ENCODE peak calls at places on chromosomes 1 and 21, in four cellular contexts. N is GM12878, Y is HepG2, U is K562. M is an unnamed sample. For H3K9me3, the result is how much of the 10 kb centered on the place peaks cover.

GRCh38 chr1:15749399-15750291 is 7.3 kb downstream of the TMEM82 start:
- DNase-seq in U (no peak), N (no peak), Y (no peak), M (no peak)

GRCh38 chr1:36084502-36085115 is 715 bp downstream of the TEKT2 start:
- DNase-seq in Y (no peak), U (no peak), N (no peak), M (no peak)

GRCh38 chr1:63624911-63625310 is 31.7 kb downstream of the PGM1 start:
- DNase-seq in Y (no peak), U (no peak), N (no peak), M (no peak)

GRCh38 chr1:177897601-177898376 is 72.1 kb downstream of the SEC16B start:
- DNase-seq in N (no peak), Y (no peak), U (no peak), M (no peak)

GRCh38 chr1:35463232-35463631 is 94.0 kb downstream of the KIAA0319L start:
- DNase-seq in N (no peak), U (no peak), Y (no peak), M (no peak)

GRCh38 chr1:120954736-120955135 is 65.2 kb downstream of the PPIAL4A start:
- DNase-seq in Y (no peak), U (no peak), N (no peak), M (no peak)

GRCh38 chr1:92910081-92910480 is 51.2 kb downstream of the DIPK1A start:
- DNase-seq in N (no peak), U (no peak), Y (no peak), M (no peak)

GRCh38 chr1:33322109-33322508 is 1.2 kb upstream of the A3GALT2 start:
- DNase-seq in Y (no peak), N (no peak), U (no peak), M (no peak)

GRCh38 chr1:44347280-44347679 is 7.8 kb downstream of the ERI3 start:
- DNase-seq in U (no peak), N (no peak), Y (no peak), M (no peak)

GRCh38 chr1:2316451-2316940 is 74.9 kb downstream of the MORN1 start:
- DNase-seq in Y (no peak), N (no peak), U (no peak), M (no peak)

GRCh38 chr1:31183126-31183525 is 56.6 kb downstream of the NKAIN1 start:
- DNase-seq in U (no peak), Y (no peak), N (no peak), M (no peak)

GRCh38 chr1:220908757-220909156 is 29.5 kb downstream of the HLX start:
- DNase-seq in N (no peak), Y (no peak), U (no peak), M (no peak)

GRCh38 chr1:57858740-57859139 is 434.9 kb upstream of the DAB1 start:
- DNase-seq in N (no peak), U (no peak), Y (no peak), M (no peak)

GRCh38 chr1:209924386-209924785 is 13.6 kb upstream of the SYT14 start:
- DNase-seq in N (no peak), Y (no peak), U (no peak), M (no peak)

GRCh38 chr1:178262101-178262500 is 168.2 kb downstream of the RASAL2 start:
- DNase-seq in Y (peak), N (no peak), U (no peak), M (no peak)

GRCh38 chr21:35206141-35207125 is 157.3 kb upstream of the RUNX1 start:
- DNase-seq in U (peak), Y (no peak), N (no peak), M (no peak)

GRCh38 chr1:21963477-21964217 is 13.2 kb upstream of the CELA3B start:
- DNase-seq in Y (peak), U (peak), N (peak), M (peak)

GRCh38 chr1:202034683-202035462 is 24.5 kb downstream of the ELF3 start:
- DNase-seq in Y (peak), N (peak), U (peak), M (peak)

GRCh38 chr1:22184892-22185612 is 42.2 kb upstream of the WNT4 start:
- DNase-seq in U (no peak), Y (peak), N (no peak), M (peak)

GRCh38 chr1:209565759-209566678 is 17.5 kb upstream of the CAMK1G start:
- DNase-seq in U (peak), N (no peak), Y (peak), M (peak)

GRCh38 chr1:205547932-205548827 is 43.7 kb downstream of the CDK18 start:
- DNase-seq in Y (no peak), N (no peak), U (no peak), M (peak)

GRCh38 chr1:35350872-35351271 is 82.4 kb downstream of the ZMYM4 start:
- DNase-seq in U (no peak), Y (no peak), N (no peak), M (no peak)

GRCh38 chr1:160711528-160712311 is at the start of gene CD48:
- DNase-seq in Y (no peak), N (no peak), U (no peak), M (no peak)

GRCh38 chr1:172745014-172745413 is 86.1 kb downstream of the FASLG start:
- DNase-seq in U (peak), N (peak), Y (peak), M (no peak)

GRCh38 chr21:46188226-46189212 is 4.3 kb upstream of the SPATC1L start:
- DNase-seq in N (no peak), U (peak), Y (peak), M (no peak)

GRCh38 chr1:46188295-46189030 is 9.8 kb downstream of the POMGNT1 start:
- DNase-seq in N (no peak), U (peak), Y (no peak), M (no peak)

GRCh38 chr1:229033480-229033879 is 237.4 kb upstream of the RAB4A start:
- DNase-seq in Y (no peak), U (no peak), N (no peak), M (no peak)

GRCh38 chr1:246219508-246220030 is 287.5 kb downstream of the SMYD3 start:
- DNase-seq in U (no peak), N (no peak), Y (peak), M (no peak)

GRCh38 chr1:38125016-38125415 is 78.4 kb upstream of the POU3F1 start:
- DNase-seq in Y (no peak), N (no peak), U (no peak), M (no peak)

GRCh38 chr1:234963904-234964702 is 164.5 kb downstream of the TOMM20 start:
- DNase-seq in Y (peak), N (no peak), U (no peak), M (no peak)

GRCh38 chr1:2795926-2796325 is 5.6 kb downstream of the TTC34 start:
- DNase-seq in Y (no peak), U (no peak), N (no peak), M (no peak)

GRCh38 chr1:60268451-60268850 is 194.9 kb upstream of the C1orf87 start:
- DNase-seq in N (no peak), Y (no peak), U (no peak), M (no peak)

GRCh38 chr21:37927711-37928110 is 11.5 kb upstream of the KCNJ6 start:
- DNase-seq in N (no peak), U (no peak), Y (no peak), M (no peak)

GRCh38 chr1:33336580-33336979 is 15.7 kb upstream of the A3GALT2 start:
- DNase-seq in Y (no peak), U (no peak), N (no peak), M (no peak)

GRCh38 chr1:155966750-155967149 is 11.6 kb downstream of the ARHGEF2 start:
- DNase-seq in Y (no peak), U (no peak), N (no peak), M (no peak)

GRCh38 chr1:6443339-6444115 is 19.0 kb downstream of the ESPN start:
- DNase-seq in U (no peak), Y (no peak), N (no peak), M (no peak)

GRCh38 chr1:59156526-59157196 is 140.2 kb upstream of the FGGY start:
- DNase-seq in N (no peak), Y (no peak), U (no peak), M (no peak)
- TF ChIP-seq ZNF274 in N (no peak), Y (no peak), U (no peak), M (no peak)

GRCh38 chr1:29551536-29551935 is 315.2 kb downstream of the PTPRU start:
- DNase-seq in Y (no peak), N (no peak), U (no peak), M (no peak)
- H3K9me3 ChIP-seq in Y (under half), N (under half), U (under half), M (under half)

DNA sequence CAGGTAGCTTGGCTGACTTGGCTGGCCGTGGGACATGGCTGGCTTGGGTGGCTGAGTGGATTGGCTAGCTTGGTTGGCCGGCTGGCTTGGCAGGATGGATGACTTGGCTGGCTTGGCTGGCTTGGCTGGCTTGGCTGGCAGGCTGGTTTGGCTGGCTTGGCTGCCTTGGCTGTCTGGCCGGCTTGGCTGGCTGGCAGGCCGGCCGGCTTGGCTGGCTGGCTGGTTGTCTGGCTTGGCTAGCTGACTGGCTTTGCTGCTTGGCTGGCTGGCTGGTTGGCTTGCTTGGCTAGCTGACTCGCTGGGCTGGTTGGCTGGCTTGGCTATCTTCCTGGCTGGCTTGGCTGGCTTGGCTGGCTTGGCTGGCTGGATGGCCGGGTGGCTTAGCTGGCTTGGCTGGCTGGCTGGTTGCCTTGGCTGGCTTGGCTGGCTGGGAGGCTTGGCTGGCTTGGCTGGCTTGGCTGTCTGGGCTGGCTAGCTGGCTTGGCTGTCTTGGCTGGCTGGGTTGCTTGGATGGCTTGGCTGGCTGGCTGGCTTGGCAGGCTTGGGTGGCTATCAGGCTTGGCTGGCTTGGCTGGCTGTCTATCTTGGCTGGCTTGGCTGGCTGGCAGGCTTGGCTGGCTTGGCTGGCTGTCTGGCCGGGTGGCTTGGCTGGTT is 129.7 kb upstream of the FAM72C start:
- DNase-seq in Y (no peak), U (no peak), N (no peak), M (no peak)
- TF ChIP-seq CREB1 in Y (no peak), U (no peak), N (no peak), M (no peak)

GRCh38 chr1:9655127-9655723 is 3.7 kb downstream of the PIK3CD start:
- DNase-seq in U (no peak), N (no peak), Y (no peak), M (no peak)

GRCh38 chr1:9653783-9654517 is 2.4 kb downstream of the PIK3CD start:
- DNase-seq in Y (no peak), N (no peak), U (no peak), M (no peak)

GRCh38 chr1:9651565-9652378 is at the start of gene PIK3CD:
- DNase-seq in N (no peak), Y (no peak), U (peak), M (peak)

GRCh38 chr1:9652379-9653194 is 1.1 kb downstream of the PIK3CD start:
- DNase-seq in Y (no peak), U (peak), N (no peak), M (no peak)

GRCh38 chr1:9653195-9653782 is 1.8 kb downstream of the PIK3CD start:
- DNase-seq in U (no peak), N (no peak), Y (no peak), M (no peak)
- TF ChIP-seq ZNF274 in U (no peak), N (no peak), Y (no peak), M (no peak)

DNA sequence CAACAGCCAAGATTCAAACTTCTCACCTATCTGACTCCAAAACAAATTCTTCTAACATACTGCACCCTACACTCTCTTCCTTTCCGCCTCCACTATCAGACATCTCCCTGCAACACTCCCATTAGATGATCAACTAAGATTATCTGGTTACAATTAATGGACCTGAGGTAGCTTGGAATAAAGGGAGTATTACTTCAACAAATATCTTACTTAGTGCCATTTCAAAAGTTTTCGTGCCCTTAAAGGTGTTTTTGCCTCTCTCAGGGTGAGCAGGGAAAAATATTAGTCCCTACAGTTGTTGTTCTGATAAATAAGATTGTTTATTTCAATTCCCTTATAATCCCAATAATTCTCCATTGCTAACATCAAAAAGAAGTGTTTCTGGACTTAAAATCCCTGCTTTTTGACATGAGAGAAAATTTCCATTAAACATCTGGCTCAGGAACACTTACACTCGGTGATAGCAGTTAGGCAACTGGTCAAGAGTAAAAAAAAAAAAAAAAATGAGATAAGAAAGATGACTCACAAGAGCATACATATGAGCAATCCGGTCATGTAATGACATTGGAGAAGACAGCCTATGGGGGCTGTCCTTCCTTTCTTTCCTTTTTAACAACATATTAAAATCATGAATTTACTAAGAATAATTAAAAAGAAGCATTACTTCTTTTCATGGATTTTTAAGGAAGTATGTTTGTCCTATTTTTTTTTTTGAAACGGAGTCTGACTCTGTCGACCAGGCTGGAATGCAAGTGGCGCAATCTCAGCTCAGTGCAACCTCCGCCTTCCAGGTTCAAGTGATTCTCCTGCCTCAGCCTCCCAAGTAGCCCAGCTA is 7.6 kb downstream of the RSBN1 start:
- DNase-seq in U (peak), Y (peak), N (no peak), M (no peak)
- H3K9me3 ChIP-seq in U (under half), Y (under half), N (under half), M (under half)

M was measured in H1.